ENCODE peak calls at places on chromosomes 13 and 19, in five cellular contexts. U is gastrocnemius medialis, T is fibroblast of mammary gland, Z is left ventricle myocardium inferior, M is fibroblast of the aortic adventitia. W is an unnamed sample.

GRCh38 chr19:48216933-48217332 is 38.8 kb downstream of the CARD8 start:
- DNase-seq in U (no peak), T (no peak), Z (no peak), M (no peak), W (no peak)

GRCh38 chr19:6270076-6270745 is 9.6 kb downstream of the MLLT1 start:
- DNase-seq in U (no peak), T (no peak), Z (no peak), M (no peak), W (no peak)

GRCh38 chr13:94217370-94217769 is 262.1 kb downstream of the DCT start:
- DNase-seq in U (no peak), T (peak), Z (no peak), M (no peak), W (no peak)

GRCh38 chr13:40120288-40120687 is 464.8 kb downstream of the COG6 start:
- DNase-seq in U (no peak), T (peak), Z (no peak), M (peak), W (no peak)

GRCh38 chr13:31209172-31209818 is 9.5 kb downstream of the B3GLCT start:
- DNase-seq in U (peak), T (peak), Z (peak), M (peak), W (no peak)

GRCh38 chr13:40197936-40198335 is 468.5 kb downstream of the FOXO1 start:
- DNase-seq in U (no peak), T (no peak), Z (no peak), M (no peak), W (no peak)

GRCh38 chr19:39390460-39390758 is 497 bp downstream of the PAF1 start:
- DNase-seq in U (peak), T (peak), Z (no peak), M (no peak), W (no peak)

GRCh38 chr13:36766295-36766694 is 52.7 kb upstream of the RFXAP start:
- DNase-seq in U (no peak), T (peak), Z (no peak), M (peak), W (peak)

GRCh38 chr13:43300817-43301216 is 277.4 kb downstream of the DNAJC15 start:
- DNase-seq in U (no peak), T (peak), Z (no peak), M (peak), W (no peak)

GRCh38 chr13:29679357-29680050 is 84.0 kb upstream of the SLC7A1 start:
- DNase-seq in U (no peak), T (no peak), Z (peak), M (no peak), W (no peak)

GRCh38 chr19:39224910-39225309 is 19.9 kb downstream of the IFNL3 start:
- DNase-seq in U (no peak), T (no peak), Z (no peak), M (no peak), W (no peak)

GRCh38 chr19:30498707-30499106 is 126.5 kb downstream of the ZNF536 start:
- DNase-seq in U (no peak), T (no peak), Z (no peak), M (no peak), W (no peak)

GRCh38 chr13:54733639-54734038 is 1705.0 kb downstream of the OLFM4 start:
- DNase-seq in U (no peak), T (no peak), Z (no peak), M (no peak), W (no peak)

GRCh38 chr19:53079313-53079924 is 23.8 kb downstream of the ZNF160 start:
- DNase-seq in U (no peak), T (no peak), Z (no peak), M (no peak), W (no peak)

GRCh38 chr19:54160182-54160811 is 776 bp upstream of the LENG1 start:
- DNase-seq in U (no peak), T (peak), Z (no peak), M (peak), W (no peak)

GRCh38 chr13:50916701-50917184 is 7.2 kb downstream of the RNASEH2B start:
- DNase-seq in U (peak), T (no peak), Z (peak), M (no peak), W (no peak)

GRCh38 chr19:17753976-17754375 is 2.7 kb downstream of the FCHO1 start:
- DNase-seq in U (no peak), T (no peak), Z (no peak), M (no peak), W (no peak)

GRCh38 chr13:24723206-24723605 is 40.8 kb upstream of the RNF17 start:
- DNase-seq in U (no peak), T (no peak), Z (no peak), M (no peak), W (no peak)

GRCh38 chr13:41791056-41791455 is 169.9 kb downstream of the VWA8 start:
- DNase-seq in U (no peak), T (peak), Z (no peak), M (peak), W (no peak)

GRCh38 chr13:34152409-34152808 is 334.5 kb downstream of the RFC3 start:
- DNase-seq in U (no peak), T (no peak), Z (no peak), M (no peak), W (no peak)

GRCh38 chr19:3365447-3366103 is 808 bp upstream of the NFIC start:
- DNase-seq in U (peak), T (peak), Z (peak), M (peak), W (no peak)

GRCh38 chr13:62320129-62320724 is 904.6 kb upstream of the PCDH20 start:
- DNase-seq in U (no peak), T (peak), Z (no peak), M (peak), W (no peak)

GRCh38 chr19:13834308-13834790 is 39.1 kb downstream of the ZSWIM4 start:
- DNase-seq in U (no peak), T (peak), Z (no peak), M (no peak), W (no peak)

GRCh38 chr13:30616927-30617314 is 799 bp upstream of the USPL1 start:
- DNase-seq in U (peak), T (peak), Z (peak), M (peak), W (peak)

GRCh38 chr19:28349604-28350003 is 863.3 kb downstream of the UQCRFS1 start:
- DNase-seq in U (no peak), T (no peak), Z (no peak), M (no peak), W (no peak)
- TF ChIP-seq CTCF in U (no peak), T (no peak), Z (no peak), M (no peak), W (no peak)

GRCh38 chr19:10343495-10343894 is 4.1 kb upstream of the ICAM3 start:
- DNase-seq in U (no peak), T (no peak), Z (no peak), M (no peak), W (no peak)

GRCh38 chr19:10335149-10336053 is 2.1 kb upstream of the RAVER1 start:
- DNase-seq in U (no peak), T (no peak), Z (no peak), M (no peak), W (no peak)

GRCh38 chr19:10339380-10339960 is at the start of gene ICAM3:
- DNase-seq in U (no peak), T (no peak), Z (peak), M (no peak), W (no peak)

GRCh38 chr19:10338940-10339339 is 484 bp downstream of the ICAM3 start:
- DNase-seq in U (no peak), T (no peak), Z (no peak), M (no peak), W (no peak)

DNA sequence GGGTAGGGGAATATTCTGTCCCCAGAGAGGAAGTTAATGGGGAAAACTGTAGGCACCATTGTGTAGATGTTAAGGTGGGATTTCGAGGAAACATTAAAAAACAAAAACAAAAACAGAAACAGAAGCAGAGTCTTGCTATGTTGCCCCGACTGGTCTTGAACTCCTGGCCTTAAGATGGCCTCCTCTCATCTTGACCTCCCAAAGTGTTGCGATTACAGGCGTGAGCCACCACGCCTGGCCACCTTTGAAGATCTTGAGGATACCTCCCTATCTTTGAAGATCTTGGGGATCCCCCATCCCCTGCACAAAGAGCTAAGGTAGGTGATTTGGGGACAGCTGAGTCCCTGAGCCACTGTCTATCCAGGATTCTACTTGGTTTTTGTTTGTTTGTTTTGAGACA is 553 bp upstream of the ICAM3 start:
- DNase-seq in U (no peak), T (no peak), Z (no peak), M (no peak), W (no peak)
- H3K4me3 ChIP-seq in U (no peak), T (no peak), Z (no peak), M (no peak), W (no peak)

DNA sequence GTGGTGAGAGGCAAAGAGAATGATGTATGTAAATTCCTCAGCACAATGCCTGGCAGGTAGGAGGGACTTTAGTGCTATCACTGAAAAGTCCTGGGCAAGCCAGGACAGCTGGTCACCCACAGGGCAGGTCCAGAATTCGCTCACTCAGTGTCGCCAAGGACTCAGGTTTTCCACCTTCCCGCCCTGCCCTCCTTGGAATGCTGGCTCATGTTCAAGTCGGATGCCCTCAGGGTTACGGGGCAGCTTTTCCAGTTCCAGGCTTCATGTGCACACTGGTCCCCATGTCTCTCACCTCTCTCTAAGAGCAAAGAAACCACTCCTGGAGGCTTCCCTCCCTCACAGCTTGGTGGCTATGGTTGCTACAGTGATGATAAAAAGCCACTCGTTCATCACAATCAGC is 24.8 kb upstream of the NAXD start:
- DNase-seq in U (no peak), T (no peak), Z (no peak), M (no peak), W (no peak)
- TF ChIP-seq CTCF in U (no peak), T (no peak), Z (no peak), M (no peak), W (no peak)

GRCh38 chr13:46392967-46393366 is 5.9 kb upstream of the RUBCNL start:
- DNase-seq in U (no peak), T (no peak), Z (no peak), M (no peak), W (no peak)
- H3K4me3 ChIP-seq in U (no peak), T (no peak), Z (no peak), M (no peak), W (no peak)

GRCh38 chr19:884420-885211 is 8.4 kb downstream of the MED16 start:
- DNase-seq in U (no peak), T (no peak), Z (no peak), M (no peak), W (no peak)

GRCh38 chr19:882871-883497 is 10.0 kb downstream of the MED16 start:
- DNase-seq in U (no peak), T (no peak), Z (no peak), M (no peak), W (no peak)

GRCh38 chr19:885536-886224 is 7.3 kb downstream of the MED16 start:
- DNase-seq in U (no peak), T (no peak), Z (no peak), M (no peak), W (no peak)

GRCh38 chr19:881385-882071 is 11.5 kb downstream of the MED16 start:
- DNase-seq in U (no peak), T (no peak), Z (no peak), M (no peak), W (no peak)

GRCh38 chr19:883661-884211 is 9.3 kb downstream of the MED16 start:
- DNase-seq in U (no peak), T (no peak), Z (no peak), M (no peak), W (no peak)
- TF ChIP-seq CTCF in U (no peak), T (no peak), Z (no peak), M (no peak), W (peak)

GRCh38 chr13:44434441-44435141 is 61.0 kb downstream of the SERP2 start:
- DNase-seq in U (no peak), T (no peak), Z (no peak), M (no peak), W (no peak)
- H3K4me3 ChIP-seq in U (peak), T (peak), Z (peak), M (peak), W (peak)

GRCh38 chr19:42115219-42115618 is 17.0 kb downstream of the POU2F2 start:
- DNase-seq in U (no peak), T (peak), Z (no peak), M (peak), W (no peak)

GRCh38 chr19:42115705-42116104 is 16.5 kb downstream of the POU2F2 start:
- DNase-seq in U (no peak), T (no peak), Z (no peak), M (no peak), W (no peak)

GRCh38 chr19:42111811-42112210 is 20.4 kb downstream of the POU2F2 start:
- DNase-seq in U (no peak), T (peak), Z (no peak), M (peak), W (no peak)

GRCh38 chr19:42114412-42114811 is 17.8 kb downstream of the POU2F2 start:
- DNase-seq in U (no peak), T (no peak), Z (no peak), M (no peak), W (no peak)

DNA sequence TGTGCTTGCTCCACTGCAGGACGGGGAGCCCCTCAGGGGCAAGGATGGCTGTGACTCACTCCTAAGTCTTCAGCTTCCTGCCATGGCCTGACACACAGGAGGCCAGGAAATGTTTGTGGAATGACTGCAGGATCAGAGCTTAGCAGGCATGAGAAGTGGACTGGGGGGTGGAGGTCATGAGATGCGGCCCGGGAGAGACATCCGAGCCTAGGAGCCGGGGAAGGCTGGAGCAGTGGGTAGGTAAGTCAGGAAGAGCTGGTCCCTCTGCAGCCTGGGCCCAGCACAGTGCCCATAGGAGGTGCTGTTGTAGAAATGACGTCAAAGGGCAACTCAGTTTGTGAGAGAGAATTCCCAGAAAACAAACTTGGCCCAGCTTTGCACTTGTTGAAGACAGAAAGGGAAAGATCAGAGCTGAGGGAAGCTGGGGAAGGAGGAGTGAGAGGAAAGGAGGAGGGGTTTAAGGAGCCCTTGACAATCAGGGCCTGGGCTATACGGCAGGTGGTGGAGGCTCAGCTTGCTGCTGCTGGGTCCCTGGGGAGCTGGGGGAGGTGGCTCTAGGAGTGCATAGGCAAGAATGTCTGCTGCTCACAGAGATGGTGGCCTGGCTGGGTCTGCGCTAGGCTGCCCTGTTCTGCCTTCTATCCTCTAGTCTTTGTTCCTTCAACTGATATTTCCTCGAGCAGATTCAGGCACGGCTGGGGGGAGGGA is 18.5 kb downstream of the POU2F2 start:
- DNase-seq in U (peak), T (peak), Z (no peak), M (peak), W (peak)
- TF ChIP-seq CTCF in U (no peak), T (peak), Z (no peak), M (no peak), W (peak)

W was measured in epithelial cell of proximal tubule.